ENCODE peak calls at places on chromosomes 7 and 10, in seven cellular contexts. U is cardiac fibroblast; Q is upper lobe of right lung; C is stomach; V is AG04450; E is breast epithelium; A is CD8-positive, alpha-beta T cell. J is an unnamed sample.

GRCh38 chr7:138663741-138664710 is 37.1 kb downstream of the SVOPL start:
- DNase-seq in A (no peak), V (no peak), C (no peak), Q (peak), U (peak), E (no peak), J (peak)

GRCh38 chr7:51228386-51228958 is 88.1 kb downstream of the COBL start:
- DNase-seq in E (no peak), V (no peak), C (no peak), U (no peak), Q (no peak), A (no peak), J (no peak)

GRCh38 chr7:158662610-158663427 is 41.8 kb downstream of the NCAPG2 start:
- DNase-seq in Q (no peak), C (peak), V (no peak), A (no peak), U (no peak), E (no peak), J (no peak)

GRCh38 chr7:47534322-47535032 is 47.4 kb downstream of the TNS3 start:
- DNase-seq in U (no peak), E (no peak), C (no peak), A (no peak), Q (no peak), V (no peak), J (no peak)

GRCh38 chr10:30554443-30554831 is 75.1 kb downstream of the LYZL2 start:
- DNase-seq in A (no peak), C (no peak), Q (no peak), E (no peak), U (no peak), V (no peak), J (no peak)

GRCh38 chr10:71302874-71303568 is 16.0 kb upstream of the SLC29A3 start:
- DNase-seq in C (no peak), A (no peak), E (no peak), U (peak), V (no peak), Q (no peak), J (peak)

GRCh38 chr7:135801877-135802276 is 53.3 kb upstream of the FAM180A start:
- DNase-seq in A (no peak), U (no peak), Q (no peak), C (no peak), E (no peak), V (no peak), J (no peak)

GRCh38 chr10:127797339-127797738 is 60.4 kb downstream of the FOXI2 start:
- DNase-seq in U (no peak), Q (no peak), C (no peak), E (no peak), A (no peak), V (no peak), J (no peak)

GRCh38 chr7:77788327-77788902 is 9.8 kb downstream of the TMEM60 start:
- DNase-seq in A (no peak), C (no peak), V (no peak), Q (no peak), U (no peak), E (no peak), J (no peak)

GRCh38 chr10:33116293-33116697 is 158.3 kb upstream of the ITGB1 start:
- DNase-seq in U (peak), C (no peak), A (peak), Q (no peak), E (no peak), V (no peak), J (no peak)

GRCh38 chr7:7103343-7104313 is 78.7 kb upstream of the C1GALT1 start:
- DNase-seq in Q (no peak), E (no peak), U (peak), V (peak), A (no peak), C (no peak), J (peak)

GRCh38 chr7:93944673-93945072 is 23.1 kb downstream of the GNG11 start:
- DNase-seq in Q (no peak), V (no peak), C (no peak), U (peak), A (no peak), E (no peak), J (no peak)

GRCh38 chr10:103241262-103242011 is 4.2 kb upstream of the RPEL1 start:
- DNase-seq in E (peak), V (no peak), U (peak), A (no peak), C (peak), Q (peak), J (peak)
- H3K4me3 ChIP-seq in E (peak), V (no peak), U (no peak), A (no peak), C (no peak), Q (peak), J (peak)

GRCh38 chr10:132515811-132516726 is 21.5 kb upstream of the INPP5A start:
- DNase-seq in U (no peak), E (no peak), Q (no peak), A (no peak), C (peak), V (no peak), J (peak)
- H3K4me3 ChIP-seq in U (no peak), E (no peak), Q (no peak), A (no peak), C (no peak), V (no peak), J (peak)

GRCh38 chr10:123761666-123762230 is 95.6 kb downstream of the GPR26 start:
- DNase-seq in A (no peak), Q (no peak), V (no peak), C (no peak), E (no peak), U (no peak), J (no peak)
- H3K4me3 ChIP-seq in A (no peak), Q (no peak), V (no peak), C (no peak), E (no peak), U (no peak), J (no peak)

GRCh38 chr10:68155615-68156205 is 46.4 kb downstream of the MYPN start:
- DNase-seq in A (no peak), C (no peak), U (peak), Q (no peak), E (no peak), V (no peak), J (no peak)

GRCh38 chr10:68156373-68157185 is 47.3 kb downstream of the MYPN start:
- DNase-seq in V (no peak), E (no peak), U (peak), Q (no peak), C (peak), A (peak), J (no peak)

GRCh38 chr10:68151453-68151852 is 42.2 kb downstream of the MYPN start:
- DNase-seq in E (no peak), C (no peak), A (no peak), U (no peak), Q (no peak), V (no peak), J (no peak)

GRCh38 chr10:68154211-68154497 is 44.9 kb downstream of the MYPN start:
- DNase-seq in U (peak), Q (no peak), V (peak), E (no peak), C (no peak), A (no peak), J (no peak)

GRCh38 chr10:68153473-68154210 is 44.4 kb downstream of the MYPN start:
- DNase-seq in V (peak), C (peak), U (peak), A (no peak), E (no peak), Q (no peak), J (no peak)
- H3K4me3 ChIP-seq in V (peak), C (no peak), U (no peak), A (no peak), E (no peak), Q (no peak), J (peak)

DNA sequence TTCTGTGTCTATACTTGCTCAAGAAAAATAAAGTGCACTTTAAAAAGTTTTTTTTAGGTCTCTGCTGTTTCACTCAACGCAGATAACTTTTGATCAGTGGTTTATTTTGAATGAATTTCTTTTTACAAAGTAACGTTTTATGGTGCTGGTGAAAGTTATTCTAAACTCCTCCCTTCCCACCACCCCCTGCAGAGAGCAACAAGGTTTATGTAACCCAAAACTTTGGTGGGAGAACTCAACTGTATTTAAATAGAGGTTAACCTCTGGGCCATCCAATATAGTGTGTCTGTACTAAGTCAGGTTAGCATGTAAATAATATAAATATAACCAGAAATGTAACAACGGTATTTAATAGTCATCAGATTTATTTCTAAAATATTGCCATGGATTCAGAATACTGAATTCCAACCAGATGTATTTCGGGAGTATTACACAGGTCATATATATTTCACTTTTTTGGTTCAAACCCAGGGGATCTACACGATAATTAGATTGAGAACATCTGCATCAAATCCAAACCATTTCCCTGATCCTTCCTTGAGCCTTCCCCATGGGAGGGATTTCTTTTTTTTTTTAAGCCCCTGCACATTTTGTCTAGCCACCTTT is 3.9 kb upstream of the CUX1 start:
- DNase-seq in A (no peak), C (no peak), U (no peak), E (no peak), Q (no peak), V (no peak), J (no peak)
- H3K4me3 ChIP-seq in A (no peak), C (peak), U (peak), E (peak), Q (peak), V (peak), J (peak)

GRCh38 chr10:73915206-73915851 is 4.4 kb downstream of the PLAU start:
- DNase-seq in C (no peak), A (no peak), E (no peak), V (no peak), Q (no peak), U (no peak), J (peak)
- H3K4me3 ChIP-seq in C (no peak), A (no peak), E (no peak), V (peak), Q (no peak), U (no peak), J (no peak)

GRCh38 chr10:103072276-103072675 is 120.8 kb downstream of the NT5C2 start:
- DNase-seq in Q (no peak), A (no peak), V (no peak), U (no peak), E (no peak), C (no peak), J (no peak)

GRCh38 chr10:103067484-103067883 is 125.6 kb downstream of the NT5C2 start:
- DNase-seq in Q (no peak), U (no peak), C (no peak), V (no peak), A (no peak), E (no peak), J (no peak)

GRCh38 chr10:103067951-103068350 is 125.1 kb downstream of the NT5C2 start:
- DNase-seq in A (no peak), Q (no peak), C (no peak), V (no peak), U (peak), E (no peak), J (no peak)

GRCh38 chr10:103072891-103073290 is 120.2 kb downstream of the NT5C2 start:
- DNase-seq in U (no peak), A (no peak), V (no peak), E (no peak), C (no peak), Q (no peak), J (no peak)

DNA sequence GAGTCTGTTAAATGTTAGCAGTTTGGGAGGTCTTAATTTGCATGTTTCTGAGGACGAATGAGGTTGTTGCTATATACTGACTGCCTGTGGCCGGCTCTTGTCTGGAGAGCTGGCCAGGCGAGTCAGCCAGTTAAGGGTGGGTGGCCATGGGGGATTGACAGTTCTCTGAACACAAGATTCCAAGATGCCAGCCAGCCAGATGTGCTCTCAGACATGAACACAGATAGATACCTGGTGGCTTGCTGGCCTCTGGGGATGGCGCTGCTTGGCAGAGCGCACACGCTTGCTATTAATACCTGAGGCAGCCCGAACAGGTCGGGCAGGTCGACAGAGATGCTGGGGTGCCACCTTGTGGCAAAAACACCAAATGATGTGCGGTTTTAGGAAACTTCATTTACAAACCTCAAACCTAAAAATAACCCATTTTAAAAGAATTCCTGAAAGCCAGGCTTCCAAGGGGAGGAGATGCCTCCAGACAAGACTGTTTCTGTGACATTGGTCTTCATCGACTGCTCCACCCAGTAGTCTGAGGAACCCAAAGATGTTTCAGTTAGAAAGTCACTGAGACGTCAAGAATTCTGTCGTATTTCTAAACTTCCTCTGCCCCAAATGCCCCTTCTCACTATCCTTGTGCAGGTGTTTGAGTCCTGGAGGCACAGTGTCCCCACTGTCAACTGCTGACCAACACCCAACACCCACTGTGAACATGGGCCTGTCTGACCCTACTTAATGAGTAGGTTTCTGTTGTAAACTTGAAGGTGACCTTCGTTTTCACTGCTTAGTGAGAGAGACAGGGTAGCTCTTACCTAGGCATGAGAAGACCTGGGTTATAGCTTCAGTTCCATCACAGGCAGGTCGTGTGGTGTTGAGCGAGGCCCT is 123.4 kb downstream of the NT5C2 start:
- DNase-seq in U (peak), E (peak), Q (peak), V (no peak), C (peak), A (peak), J (no peak)
- H3K4me3 ChIP-seq in U (no peak), E (no peak), Q (no peak), V (no peak), C (no peak), A (no peak), J (no peak)

GRCh38 chr7:99579281-99579955 is 18.6 kb upstream of the TMEM225B start:
- DNase-seq in C (no peak), E (no peak), Q (no peak), V (no peak), U (no peak), A (no peak), J (no peak)
- H3K4me3 ChIP-seq in C (peak), E (peak), Q (peak), V (peak), U (peak), A (peak), J (peak)

GRCh38 chr10:1274746-1275544 is 218.8 kb downstream of the WDR37 start:
- DNase-seq in C (no peak), U (no peak), A (no peak), Q (no peak), E (no peak), V (no peak), J (no peak)
- H3K4me3 ChIP-seq in C (no peak), U (no peak), A (no peak), Q (no peak), E (no peak), V (no peak), J (no peak)